ENCODE peak calls at places on chromosomes 2 and 18, in five cellular contexts. B is ovary; H is mucosa of gallbladder; T is ELR; Q is activated naive CD8-positive, alpha-beta T cell treated with anti-CD3 and anti-CD28 coated beads, Interleukin-2, amount 50 U/mL, for 24 hours. S is an unnamed sample.

GRCh38 chr2:237473474-237474453 is 13.3 kb upstream of the MLPH start:
- DNase-seq in Q (no peak), T (peak; percentile 79), H (no peak), B (no peak), S (no peak)

GRCh38 chr18:10239138-10239537 is 215.3 kb upstream of the APCDD1 start:
- DNase-seq in T (no peak), H (peak; percentile 33), Q (no peak), B (peak; percentile 53), S (no peak)

GRCh38 chr2:152432206-152432653 is 97.3 kb downstream of the FMNL2 start:
- DNase-seq in H (no peak), T (peak; percentile 82), Q (no peak), B (no peak), S (no peak)

GRCh38 chr2:47016172-47016913 is 100.7 kb upstream of the MCFD2 start:
- DNase-seq in B (no peak), Q (no peak), H (no peak), T (peak; percentile 95), S (peak; percentile 37)

GRCh38 chr2:161436411-161436810 is 20.3 kb downstream of the TBR1 start:
- DNase-seq in H (no peak), B (no peak), Q (no peak), T (peak; percentile 91), S (no peak)

GRCh38 chr2:152513681-152514080 is 178.7 kb downstream of the FMNL2 start:
- DNase-seq in H (no peak), T (peak; percentile 88), Q (no peak), B (no peak), S (no peak)

GRCh38 chr2:71157124-71157802 is 26.8 kb downstream of the MPHOSPH10 start:
- DNase-seq in T (peak; percentile 52), Q (peak; percentile 77), H (peak; percentile 17), B (peak; percentile 40), S (peak; percentile 63)

GRCh38 chr2:151638188-151638933 is 95.9 kb downstream of the NEB start:
- DNase-seq in T (peak; percentile 12), H (peak; percentile 65), Q (peak; percentile 16), B (no peak), S (no peak)

GRCh38 chr18:64055019-64055418 is 85.1 kb downstream of the SERPINB8 start:
- DNase-seq in B (no peak), Q (no peak), H (no peak), T (no peak), S (no peak)

GRCh38 chr2:49403722-49404507 is 249.6 kb upstream of the FSHR start:
- DNase-seq in Q (no peak), B (no peak), H (no peak), T (no peak), S (no peak)

GRCh38 chr18:78630981-78631510 is 348.6 kb upstream of the SALL3 start:
- DNase-seq in H (no peak), B (no peak), Q (no peak), T (no peak), S (no peak)

GRCh38 chr18:55362303-55362702 is 225.7 kb downstream of the TCF4 start:
- DNase-seq in T (no peak), H (no peak), Q (no peak), B (no peak), S (no peak)

GRCh38 chr2:230922951-230923717 is 1.9 kb downstream of the GPR55 start:
- DNase-seq in H (no peak), T (no peak), B (peak; percentile 5), Q (peak; percentile 34), S (no peak)

GRCh38 chr2:111618577-111618930 is 265.4 kb downstream of the ANAPC1 start:
- DNase-seq in H (no peak), Q (no peak), T (no peak), B (peak; percentile 15), S (no peak)

GRCh38 chr2:29420999-29421856 is 306.0 kb downstream of the CLIP4 start:
- DNase-seq in Q (no peak), B (no peak), T (no peak), H (no peak), S (no peak)

GRCh38 chr2:69781321-69782248 is 39.7 kb downstream of the ANXA4 start:
- DNase-seq in H (peak; percentile 90), B (no peak), T (no peak), Q (no peak), S (no peak)

GRCh38 chr18:28690836-28691835 is 514.2 kb upstream of the CDH2 start:
- DNase-seq in T (peak; percentile 41), H (no peak), Q (no peak), B (no peak), S (no peak)

GRCh38 chr2:207143474-207144190 is 22.1 kb downstream of the KLF7 start:
- DNase-seq in B (peak; percentile 76), T (no peak), H (peak; percentile 44), Q (peak; percentile 67), S (no peak)

GRCh38 chr2:113000436-113000835 is 4.8 kb upstream of the IL36A start:
- DNase-seq in T (no peak), H (no peak), B (no peak), Q (no peak), S (no peak)

GRCh38 chr2:149038442-149039212 is at the start of gene LYPD6B:
- DNase-seq in T (no peak), B (peak; percentile 20), Q (no peak), H (peak; percentile 71), S (peak; percentile 38)

GRCh38 chr2:24489465-24489864 is 1.6 kb upstream of the NCOA1 start:
- DNase-seq in Q (no peak), B (no peak), H (no peak), T (no peak), S (peak; percentile 36)

GRCh38 chr18:79439201-79440023 is 43.7 kb downstream of the NFATC1 start:
- DNase-seq in B (no peak), Q (peak; percentile 34), T (no peak), H (no peak), S (peak; percentile 49)

GRCh38 chr2:176536739-176537138 is 267.5 kb downstream of the MTX2 start:
- DNase-seq in Q (no peak), B (no peak), H (no peak), T (no peak), S (no peak)

GRCh38 chr2:239361311-239361642 is 39.5 kb downstream of the HDAC4 start:
- DNase-seq in B (peak; percentile 10), H (no peak), Q (no peak), T (peak; percentile 3), S (no peak)

S was measured in K562.